ENCODE peak calls at places on chromosomes 6 and 20, in nine cellular contexts. J is ascending aorta; H is T-helper 17 cell; S is activated T-cell treated with anti-CD3 and anti-CD28 coated beads, Interleukin-2, amount 50 U/mL, for 48 hours; X is foreskin keratinocyte; G is epithelial cell of proximal tubule; V is fibroblast of mammary gland; Q is cardiac fibroblast; E is AG10803. R is an unnamed sample.

GRCh38 chr6:161744211-161745067 is 470.6 kb upstream of the AGPAT4 start:
- DNase-seq in V (peak), G (no peak), X (no peak), Q (no peak), E (no peak), H (no peak), S (no peak), J (no peak), R (no peak)

GRCh38 chr6:74073429-74073828 is 377.4 kb downstream of the CD109 start:
- DNase-seq in Q (peak), X (peak), V (peak), E (peak), G (no peak), J (no peak), S (no peak), H (no peak), R (peak)

GRCh38 chr6:116840091-116840490 is 11.2 kb upstream of the GPRC6A start:
- DNase-seq in J (no peak), G (no peak), Q (no peak), H (no peak), X (no peak), V (peak), S (no peak), E (no peak), R (no peak)

GRCh38 chr6:75149696-75150095 is 56.2 kb downstream of the COL12A1 start:
- DNase-seq in J (no peak), G (no peak), V (no peak), E (no peak), S (no peak), H (no peak), Q (peak), X (no peak), R (no peak)

GRCh38 chr6:152124432-152125074 is 317.1 kb downstream of the ESR1 start:
- DNase-seq in H (no peak), Q (peak), S (no peak), V (peak), G (peak), X (no peak), E (peak), J (no peak), R (peak)

GRCh38 chr20:58137236-58137635 is 91.2 kb downstream of the ANKRD60 start:
- DNase-seq in Q (no peak), V (no peak), H (no peak), G (no peak), S (no peak), X (no peak), E (no peak), J (no peak), R (no peak)

GRCh38 chr6:9204171-9204570 is 768.8 kb upstream of the SLC35B3 start:
- DNase-seq in Q (peak), V (peak), E (peak), G (peak), S (no peak), H (no peak), J (no peak), X (peak), R (no peak)

GRCh38 chr6:116157391-116157790 is 31.5 kb upstream of the COL10A1 start:
- DNase-seq in J (no peak), H (no peak), Q (no peak), E (peak), X (no peak), G (no peak), V (no peak), S (no peak), R (no peak)

GRCh38 chr6:34044945-34045595 is 100.8 kb downstream of the GRM4 start:
- DNase-seq in X (no peak), Q (no peak), H (no peak), G (no peak), J (no peak), E (no peak), S (no peak), V (no peak), R (no peak)

GRCh38 chr6:110284877-110285276 is 73.3 kb downstream of the METTL24 start:
- DNase-seq in H (no peak), S (no peak), J (no peak), G (no peak), E (peak), Q (no peak), X (no peak), V (peak), R (peak)